ENCODE peak calls at places on chromosomes 11 and 22, in nine cellular contexts. One of them, this sample, is unnamed.

GRCh38 chr22:16933274-16933923 is 74.6 kb downstream of the GAB4 start:
- DNase-seq in activated CD4-positive, CD25-positive, alpha-beta regulatory T cell: no peak
- DNase-seq in bronchial epithelial cell: peak
- DNase-seq in CD8-positive, alpha-beta T cell: no peak
- DNase-seq in midbrain: no peak
- DNase-seq in stimulated activated CD8-positive, alpha-beta memory T cell treated with anti-CD3 and anti-CD28 coated beads, Interleukin-7, amount 100 ng/mL, for 24 hours: no peak
- DNase-seq in putamen: no peak
- DNase-seq in GM23248: no peak
- DNase-seq in KBM-7: no peak
- DNase-seq in this sample: no peak

GRCh38 chr11:69253028-69253427 is 40.9 kb upstream of the MYEOV start:
- DNase-seq in activated CD4-positive, CD25-positive, alpha-beta regulatory T cell: no peak
- DNase-seq in bronchial epithelial cell: peak
- DNase-seq in CD8-positive, alpha-beta T cell: no peak
- DNase-seq in midbrain: no peak
- DNase-seq in stimulated activated CD8-positive, alpha-beta memory T cell treated with anti-CD3 and anti-CD28 coated beads, Interleukin-7, amount 100 ng/mL, for 24 hours: no peak
- DNase-seq in putamen: no peak
- DNase-seq in GM23248: peak
- DNase-seq in KBM-7: no peak
- DNase-seq in this sample: no peak

GRCh38 chr22:30830907-30831306 is 136.2 kb downstream of the OSBP2 start:
- DNase-seq in activated CD4-positive, CD25-positive, alpha-beta regulatory T cell: no peak
- DNase-seq in bronchial epithelial cell: peak
- DNase-seq in CD8-positive, alpha-beta T cell: no peak
- DNase-seq in midbrain: no peak
- DNase-seq in stimulated activated CD8-positive, alpha-beta memory T cell treated with anti-CD3 and anti-CD28 coated beads, Interleukin-7, amount 100 ng/mL, for 24 hours: no peak
- DNase-seq in putamen: no peak
- DNase-seq in GM23248: peak
- DNase-seq in KBM-7: no peak
- DNase-seq in this sample: no peak

GRCh38 chr11:62410972-62411371 is 7.9 kb upstream of the SCGB1A1 start:
- DNase-seq in activated CD4-positive, CD25-positive, alpha-beta regulatory T cell: no peak
- DNase-seq in bronchial epithelial cell: peak
- DNase-seq in CD8-positive, alpha-beta T cell: no peak
- DNase-seq in midbrain: no peak
- DNase-seq in stimulated activated CD8-positive, alpha-beta memory T cell treated with anti-CD3 and anti-CD28 coated beads, Interleukin-7, amount 100 ng/mL, for 24 hours: no peak
- DNase-seq in putamen: no peak
- DNase-seq in GM23248: no peak
- DNase-seq in KBM-7: no peak
- DNase-seq in this sample: no peak

GRCh38 chr22:21448627-21449416 is 18.4 kb upstream of the TMEM191C start:
- DNase-seq in activated CD4-positive, CD25-positive, alpha-beta regulatory T cell: no peak
- DNase-seq in bronchial epithelial cell: no peak
- DNase-seq in CD8-positive, alpha-beta T cell: no peak
- DNase-seq in midbrain: no peak
- DNase-seq in stimulated activated CD8-positive, alpha-beta memory T cell treated with anti-CD3 and anti-CD28 coated beads, Interleukin-7, amount 100 ng/mL, for 24 hours: no peak
- DNase-seq in putamen: no peak
- DNase-seq in GM23248: no peak
- DNase-seq in KBM-7: no peak
- DNase-seq in this sample: no peak

GRCh38 chr22:48785792-48786678 is 1041.6 kb downstream of the BRD1 start:
- DNase-seq in activated CD4-positive, CD25-positive, alpha-beta regulatory T cell: no peak
- DNase-seq in bronchial epithelial cell: no peak
- DNase-seq in CD8-positive, alpha-beta T cell: peak
- DNase-seq in midbrain: no peak
- DNase-seq in stimulated activated CD8-positive, alpha-beta memory T cell treated with anti-CD3 and anti-CD28 coated beads, Interleukin-7, amount 100 ng/mL, for 24 hours: no peak
- DNase-seq in putamen: no peak
- DNase-seq in GM23248: no peak
- DNase-seq in KBM-7: no peak
- DNase-seq in this sample: no peak

GRCh38 chr22:29124777-29125506 is 52.1 kb downstream of the KREMEN1 start:
- DNase-seq in activated CD4-positive, CD25-positive, alpha-beta regulatory T cell: no peak
- DNase-seq in bronchial epithelial cell: no peak
- DNase-seq in CD8-positive, alpha-beta T cell: no peak
- DNase-seq in midbrain: no peak
- DNase-seq in stimulated activated CD8-positive, alpha-beta memory T cell treated with anti-CD3 and anti-CD28 coated beads, Interleukin-7, amount 100 ng/mL, for 24 hours: no peak
- DNase-seq in putamen: no peak
- DNase-seq in GM23248: no peak
- DNase-seq in KBM-7: no peak
- DNase-seq in this sample: no peak

GRCh38 chr11:115132829-115133228 is 371.4 kb downstream of the CADM1 start:
- DNase-seq in activated CD4-positive, CD25-positive, alpha-beta regulatory T cell: no peak
- DNase-seq in bronchial epithelial cell: no peak
- DNase-seq in CD8-positive, alpha-beta T cell: no peak
- DNase-seq in midbrain: no peak
- DNase-seq in stimulated activated CD8-positive, alpha-beta memory T cell treated with anti-CD3 and anti-CD28 coated beads, Interleukin-7, amount 100 ng/mL, for 24 hours: no peak
- DNase-seq in putamen: no peak
- DNase-seq in GM23248: no peak
- DNase-seq in KBM-7: no peak
- DNase-seq in this sample: no peak

GRCh38 chr11:74366576-74366975 is 31.7 kb downstream of the PGM2L1 start:
- DNase-seq in activated CD4-positive, CD25-positive, alpha-beta regulatory T cell: no peak
- DNase-seq in bronchial epithelial cell: no peak
- DNase-seq in CD8-positive, alpha-beta T cell: no peak
- DNase-seq in midbrain: no peak
- DNase-seq in stimulated activated CD8-positive, alpha-beta memory T cell treated with anti-CD3 and anti-CD28 coated beads, Interleukin-7, amount 100 ng/mL, for 24 hours: no peak
- DNase-seq in putamen: no peak
- DNase-seq in GM23248: peak
- DNase-seq in KBM-7: no peak
- DNase-seq in this sample: no peak

GRCh38 chr11:58058276-58059010 is 27.7 kb downstream of the OR6Q1 start:
- DNase-seq in activated CD4-positive, CD25-positive, alpha-beta regulatory T cell: no peak
- DNase-seq in bronchial epithelial cell: peak
- DNase-seq in CD8-positive, alpha-beta T cell: no peak
- DNase-seq in midbrain: no peak
- DNase-seq in stimulated activated CD8-positive, alpha-beta memory T cell treated with anti-CD3 and anti-CD28 coated beads, Interleukin-7, amount 100 ng/mL, for 24 hours: no peak
- DNase-seq in putamen: no peak
- DNase-seq in GM23248: no peak
- DNase-seq in KBM-7: no peak
- DNase-seq in this sample: no peak

GRCh38 chr11:16543642-16544041 is 187.3 kb upstream of the SOX6 start:
- DNase-seq in activated CD4-positive, CD25-positive, alpha-beta regulatory T cell: no peak
- DNase-seq in bronchial epithelial cell: no peak
- DNase-seq in CD8-positive, alpha-beta T cell: no peak
- DNase-seq in midbrain: no peak
- DNase-seq in stimulated activated CD8-positive, alpha-beta memory T cell treated with anti-CD3 and anti-CD28 coated beads, Interleukin-7, amount 100 ng/mL, for 24 hours: no peak
- DNase-seq in putamen: no peak
- DNase-seq in GM23248: no peak
- DNase-seq in KBM-7: no peak
- DNase-seq in this sample: no peak

GRCh38 chr11:95327273-95327948 is 96.4 kb upstream of the SESN3 start:
- DNase-seq in activated CD4-positive, CD25-positive, alpha-beta regulatory T cell: no peak
- DNase-seq in bronchial epithelial cell: peak
- DNase-seq in CD8-positive, alpha-beta T cell: no peak
- DNase-seq in midbrain: no peak
- DNase-seq in stimulated activated CD8-positive, alpha-beta memory T cell treated with anti-CD3 and anti-CD28 coated beads, Interleukin-7, amount 100 ng/mL, for 24 hours: no peak
- DNase-seq in putamen: no peak
- DNase-seq in GM23248: no peak
- DNase-seq in KBM-7: no peak
- DNase-seq in this sample: no peak

GRCh38 chr11:124928942-124929663 is 6.7 kb downstream of the HEPACAM start:
- DNase-seq in activated CD4-positive, CD25-positive, alpha-beta regulatory T cell: no peak
- DNase-seq in bronchial epithelial cell: no peak
- DNase-seq in CD8-positive, alpha-beta T cell: no peak
- DNase-seq in midbrain: peak
- DNase-seq in stimulated activated CD8-positive, alpha-beta memory T cell treated with anti-CD3 and anti-CD28 coated beads, Interleukin-7, amount 100 ng/mL, for 24 hours: no peak
- DNase-seq in putamen: no peak
- DNase-seq in GM23248: no peak
- DNase-seq in KBM-7: no peak
- DNase-seq in this sample: peak

This sample was measured in Ammon's horn.